ENCODE peak calls at places on chromosomes 1 and 21, in four cellular contexts. D, Y, K and O are unnamed samples.

GRCh38 chr1:54548389-54549044 is 489 bp downstream of the ACOT11 start:
- DNase-seq in D (no peak), Y (no peak), K (no peak), O (no peak)

GRCh38 chr1:166927701-166928100 is 47.6 kb downstream of the ILDR2 start:
- DNase-seq in D (no peak), Y (no peak), K (no peak), O (no peak)

GRCh38 chr1:214957330-214958137 is 125.0 kb upstream of the KCNK2 start:
- DNase-seq in D (no peak), Y (no peak), K (no peak), O (no peak)

GRCh38 chr1:51299185-51299584 is 31.2 kb downstream of the TTC39A start:
- DNase-seq in K (no peak), D (no peak), Y (no peak), O (no peak)

GRCh38 chr1:21503706-21504377 is 5.4 kb upstream of the ALPL start:
- DNase-seq in Y (no peak), D (no peak), K (peak), O (no peak)

GRCh38 chr1:27517907-27518718 is 28.1 kb upstream of the WASF2 start:
- DNase-seq in K (no peak), Y (no peak), D (no peak), O (no peak)

GRCh38 chr1:233613252-233614172 is at the start of gene KCNK1:
- DNase-seq in Y (no peak), D (no peak), K (peak), O (no peak)

GRCh38 chr1:167447521-167448136 is 70.7 kb downstream of the CD247 start:
- DNase-seq in Y (no peak), D (peak), K (no peak), O (no peak)

GRCh38 chr1:92314024-92314423 is 15.2 kb downstream of the RPAP2 start:
- DNase-seq in D (no peak), Y (no peak), K (no peak), O (no peak)

GRCh38 chr1:7405844-7406500 is 365.1 kb upstream of the VAMP3 start:
- DNase-seq in K (no peak), Y (no peak), D (no peak), O (no peak)

GRCh38 chr1:45317163-45317562 is 9.5 kb upstream of the HPDL start:
- DNase-seq in D (no peak), K (no peak), Y (no peak), O (no peak)

GRCh38 chr1:215321802-215322201 is 239.3 kb downstream of the KCNK2 start:
- DNase-seq in Y (no peak), D (no peak), K (no peak), O (no peak)

GRCh38 chr1:212514782-212515181 is 82.1 kb downstream of the NENF start:
- DNase-seq in Y (no peak), D (no peak), K (peak), O (no peak)

GRCh38 chr1:240906477-240906876 is 294.5 kb upstream of the GREM2 start:
- DNase-seq in Y (no peak), D (no peak), K (no peak), O (no peak)

GRCh38 chr1:103513720-103514119 is 11.8 kb upstream of the RNPC3 start:
- DNase-seq in D (no peak), Y (no peak), K (no peak), O (no peak)

GRCh38 chr1:164524810-164525209 is 34.2 kb upstream of the PBX1 start:
- DNase-seq in D (no peak), Y (no peak), K (no peak), O (no peak)

GRCh38 chr21:45136500-45136899 is 62.1 kb downstream of the ADARB1 start:
- DNase-seq in K (no peak), Y (no peak), D (no peak), O (no peak)

GRCh38 chr1:161487483-161487827 is 17.8 kb upstream of the FCGR2A start:
- DNase-seq in D (no peak), Y (no peak), K (no peak), O (no peak)